ENCODE peak calls at places on chromosomes 2 and 18, in six cellular contexts. W is HL-60; H is choroid plexus epithelial cell; Y is kidney tubule cell; A is activated naive CD8-positive, alpha-beta T cell treated with anti-CD3 and anti-CD28 coated beads for 36 hours; O is GM10248. S is an unnamed sample.

GRCh38 chr2:48169066-48169724 is 262.9 kb upstream of the FBXO11 start:
- DNase-seq in Y (no peak), O (no peak), W (peak), A (no peak), H (peak), S (no peak)

GRCh38 chr2:98819350-98819749 is 88.4 kb upstream of the MGAT4A start:
- DNase-seq in A (no peak), O (no peak), Y (no peak), H (no peak), W (no peak), S (no peak)

GRCh38 chr18:38368886-38369285 is 803.3 kb upstream of the CELF4 start:
- DNase-seq in W (no peak), Y (peak), O (no peak), H (no peak), A (no peak), S (no peak)

GRCh38 chr18:78416853-78417252 is 562.8 kb upstream of the SALL3 start:
- DNase-seq in O (no peak), Y (no peak), W (no peak), H (no peak), A (no peak), S (no peak)

GRCh38 chr2:68663371-68664156 is 20.2 kb downstream of the PROKR1 start:
- DNase-seq in W (no peak), O (no peak), Y (no peak), A (peak), H (no peak), S (no peak)

GRCh38 chr18:28075501-28075900 is 101.4 kb downstream of the CDH2 start:
- DNase-seq in A (no peak), H (no peak), Y (peak), W (no peak), O (no peak), S (no peak)

GRCh38 chr2:179987916-179988315 is 19.2 kb downstream of the CWC22 start:
- DNase-seq in H (no peak), A (no peak), W (no peak), Y (no peak), O (no peak), S (no peak)

GRCh38 chr2:61109291-61109690 is 43.6 kb downstream of the SANBR start:
- DNase-seq in H (peak), Y (no peak), W (no peak), A (no peak), O (no peak), S (no peak)

GRCh38 chr2:189466046-189466445 is 24.8 kb downstream of the WDR75 start:
- DNase-seq in O (no peak), A (no peak), H (no peak), Y (no peak), W (no peak), S (no peak)

GRCh38 chr2:30208453-30208852 is 22.9 kb upstream of the LBH start:
- DNase-seq in A (peak), H (peak), O (peak), Y (peak), W (no peak), S (no peak)

GRCh38 chr2:47950340-47951280 is 44.3 kb upstream of the FBXO11 start:
- DNase-seq in H (peak), Y (no peak), A (no peak), O (no peak), W (no peak), S (no peak)

GRCh38 chr2:227106845-227107759 is 56.9 kb downstream of the COL4A4 start:
- DNase-seq in W (no peak), A (peak), H (peak), Y (peak), O (peak), S (no peak)

S was measured in GM19239.